ENCODE peak calls at places on chromosomes 1 and 21, in five cellular contexts. G, F, Q, Y and V are unnamed samples.
A peak's percentile ranks its signal among the peaks of the same experiment; 100 is the strongest.

GRCh38 chr1:31586376-31587327 is 10.3 kb downstream of the TINAGL1 start:
- DNase-seq in G (no peak), F (no peak), Q (no peak), Y (no peak), V (no peak)

GRCh38 chr1:99820546-99820945 is 29.6 kb upstream of the AGL start:
- DNase-seq in G (no peak), F (no peak), Q (no peak), Y (no peak), V (peak; percentile 34)

GRCh38 chr1:167332503-167332902 is 111.8 kb downstream of the POU2F1 start:
- DNase-seq in G (no peak), F (peak; percentile 22), Q (no peak), Y (no peak), V (no peak)

GRCh38 chr1:28553229-28553930 is 495 bp downstream of the TRNAU1AP start:
- DNase-seq in G (peak; percentile 62), F (peak; percentile 66), Q (peak; percentile 70), Y (peak; percentile 45), V (peak; percentile 59)

GRCh38 chr1:109148838-109149555 is 35.1 kb downstream of the ELAPOR1 start:
- DNase-seq in G (no peak), F (peak; percentile 34), Q (no peak), Y (no peak), V (no peak)

GRCh38 chr1:164673584-164674214 is 114.7 kb downstream of the PBX1 start:
- DNase-seq in G (no peak), F (peak; percentile 21), Q (peak; percentile 45), Y (no peak), V (peak; percentile 4)

GRCh38 chr1:178945763-178946266 is 74.9 kb upstream of the ANGPTL1 start:
- DNase-seq in G (no peak), F (peak; percentile 78), Q (no peak), Y (no peak), V (no peak)

GRCh38 chr1:85584264-85584781 is 3.8 kb downstream of the CCN1 start:
- DNase-seq in G (no peak), F (peak; percentile 88), Q (no peak), Y (peak; percentile 28), V (no peak)

GRCh38 chr1:217563179-217563578 is 67.7 kb downstream of the GPATCH2 start:
- DNase-seq in G (no peak), F (no peak), Q (no peak), Y (no peak), V (no peak)

GRCh38 chr1:171300401-171300800 is 13.6 kb upstream of the FMO4 start:
- DNase-seq in G (no peak), F (no peak), Q (peak; percentile 54), Y (no peak), V (peak; percentile 40)

GRCh38 chr21:44087426-44088400 is 19.5 kb upstream of the PWP2 start:
- DNase-seq in G (no peak), F (no peak), Q (no peak), Y (no peak), V (no peak)

GRCh38 chr1:108643492-108644333 is 17.2 kb downstream of the HENMT1 start:
- DNase-seq in G (peak; percentile 53), F (peak; percentile 80), Q (peak; percentile 81), Y (peak; percentile 23), V (peak; percentile 69)

DNA sequence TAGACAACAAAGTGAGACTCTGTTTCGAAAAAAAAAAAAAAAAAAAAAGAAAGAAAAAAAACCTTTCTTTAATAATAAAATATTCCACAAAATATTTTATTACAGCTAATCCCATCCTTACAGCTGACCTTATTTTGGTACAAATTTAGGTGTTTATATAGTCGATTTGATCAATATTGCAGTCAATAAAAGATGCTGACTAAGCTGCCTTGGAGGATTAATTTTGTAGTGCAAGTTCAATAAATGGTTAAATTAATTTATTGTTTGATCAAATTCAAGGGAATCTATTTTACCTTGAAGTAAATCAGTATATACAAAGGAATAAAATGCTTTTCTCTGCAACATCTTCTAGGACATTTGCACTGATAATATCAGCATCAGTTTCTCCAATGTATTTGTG is 1764.3 kb downstream of the NCAM2 start:
- DNase-seq in G (no peak), F (no peak), Q (no peak), Y (no peak), V (no peak)
- H3K4me1 ChIP-seq in G (no peaks in the 10 kb centered on the region), F (no peaks in the 10 kb centered on the region), Q (no peaks in the 10 kb centered on the region), Y (no peaks in the 10 kb centered on the region), V (no peaks in the 10 kb centered on the region)

DNA sequence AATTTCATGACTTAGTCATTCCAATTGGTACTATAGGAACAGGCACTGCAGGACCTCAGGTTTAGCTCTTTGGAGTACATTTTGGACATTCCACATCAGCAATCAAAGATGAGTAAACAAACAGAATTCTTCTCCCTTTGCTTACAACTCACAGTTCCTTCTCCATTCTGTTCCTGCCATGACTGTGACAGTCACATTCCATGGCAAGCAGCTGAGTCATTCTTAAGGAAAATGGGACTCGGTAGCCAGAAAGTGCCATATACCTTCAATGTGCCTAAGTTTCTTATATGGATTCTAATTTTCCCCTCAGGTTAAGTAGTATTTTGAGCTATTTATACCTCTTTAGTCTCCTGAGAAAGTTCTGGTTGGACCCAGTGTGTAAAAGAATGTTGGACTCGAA is 25.6 kb downstream of the CRCT1 start:
- DNase-seq in G (no peak), F (no peak), Q (no peak), Y (no peak), V (no peak)
- H3K9me2 ChIP-seq in G (no peaks in the 10 kb centered on the region), F (no peaks in the 10 kb centered on the region), Q (no peaks in the 10 kb centered on the region), Y (no peaks in the 10 kb centered on the region), V (no peaks in the 10 kb centered on the region)

GRCh38 chr1:42937141-42937696 is 21.4 kb downstream of the SLC2A1 start:
- DNase-seq in G (no peak), F (peak; percentile 80), Q (no peak), Y (peak; percentile 63), V (no peak)

GRCh38 chr1:42936309-42937078 is 22.2 kb downstream of the SLC2A1 start:
- DNase-seq in G (no peak), F (peak; percentile 92), Q (no peak), Y (peak; percentile 93), V (peak; percentile 32)

GRCh38 chr1:42937836-42938595 is 20.7 kb downstream of the SLC2A1 start:
- DNase-seq in G (no peak), F (no peak), Q (no peak), Y (no peak), V (no peak)

GRCh38 chr1:42939216-42939615 is 19.5 kb downstream of the SLC2A1 start:
- DNase-seq in G (no peak), F (no peak), Q (no peak), Y (no peak), V (no peak)

GRCh38 chr1:42938596-42939184 is 20.0 kb downstream of the SLC2A1 start:
- DNase-seq in G (no peak), F (no peak), Q (no peak), Y (no peak), V (no peak)
- H3K4me1 ChIP-seq in G (peaks cover 27% of the 10 kb centered on the region), F (peaks cover 69% of the 10 kb centered on the region), Q (peaks cover 94% of the 10 kb centered on the region), Y (peaks cover 98% of the 10 kb centered on the region), V (peaks cover 84% of the 10 kb centered on the region)

DNA sequence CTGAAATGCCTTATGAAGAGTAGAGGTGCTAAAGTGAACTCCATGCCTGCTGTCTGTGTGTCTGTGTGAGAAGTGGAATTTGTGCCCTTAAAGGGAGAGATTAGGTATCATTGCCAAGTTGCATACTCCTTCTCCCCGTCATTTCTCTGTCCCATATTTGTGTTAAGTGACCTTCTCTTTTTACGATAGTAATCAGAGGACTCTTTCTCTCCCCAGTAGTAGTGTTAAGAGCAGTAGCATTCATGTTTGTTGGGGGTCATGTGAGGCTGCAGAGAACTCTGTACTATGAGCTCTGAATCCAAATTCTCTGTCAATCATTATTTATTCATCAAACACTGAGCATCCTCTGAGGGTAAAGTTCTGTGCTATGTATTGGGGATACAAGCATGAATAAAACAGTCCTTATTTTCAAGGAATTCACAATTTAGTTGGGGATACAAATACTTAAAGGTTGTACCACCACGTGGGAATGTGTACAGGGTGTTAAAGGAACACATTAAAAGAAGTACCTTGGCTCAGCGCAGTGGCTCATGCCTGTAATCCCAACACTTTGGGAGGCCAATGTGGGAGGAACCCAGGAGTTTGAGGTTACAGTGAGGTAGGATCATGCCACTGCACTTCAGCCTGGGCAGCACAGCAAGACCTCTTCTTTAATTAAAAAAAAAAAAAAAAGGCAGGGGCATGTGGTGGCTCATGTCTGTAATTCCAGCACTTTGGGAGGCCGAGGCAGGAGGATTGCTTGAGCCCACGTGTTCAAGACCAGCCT is 24.8 kb upstream of the KCNQ4 start:
- DNase-seq in G (no peak), F (no peak), Q (no peak), Y (no peak), V (no peak)
- H3K9me2 ChIP-seq in G (no peaks in the 10 kb centered on the region), F (no peaks in the 10 kb centered on the region), Q (no peaks in the 10 kb centered on the region), Y (no peaks in the 10 kb centered on the region), V (no peaks in the 10 kb centered on the region)

GRCh38 chr1:16021681-16022080 is at the start of gene CLCNKA:
- DNase-seq in G (no peak), F (no peak), Q (no peak), Y (no peak), V (no peak)

GRCh38 chr1:16020325-16020724 is 1.5 kb upstream of the CLCNKA start:
- DNase-seq in G (no peak), F (no peak), Q (no peak), Y (no peak), V (no peak)

GRCh38 chr1:16019580-16020277 is 1.9 kb upstream of the HSPB7 start:
- DNase-seq in G (no peak), F (peak; percentile 83), Q (no peak), Y (no peak), V (no peak)

GRCh38 chr1:16023050-16023653 is 1.3 kb downstream of the CLCNKA start:
- DNase-seq in G (no peak), F (no peak), Q (no peak), Y (no peak), V (no peak)

GRCh38 chr1:16022393-16022792 is 557 bp downstream of the CLCNKA start:
- DNase-seq in G (no peak), F (no peak), Q (no peak), Y (no peak), V (no peak)
- H3K4me1 ChIP-seq in G (no peaks in the 10 kb centered on the region), F (peaks cover 31% of the 10 kb centered on the region), Q (no peaks in the 10 kb centered on the region), Y (no peaks in the 10 kb centered on the region), V (no peaks in the 10 kb centered on the region)

DNA sequence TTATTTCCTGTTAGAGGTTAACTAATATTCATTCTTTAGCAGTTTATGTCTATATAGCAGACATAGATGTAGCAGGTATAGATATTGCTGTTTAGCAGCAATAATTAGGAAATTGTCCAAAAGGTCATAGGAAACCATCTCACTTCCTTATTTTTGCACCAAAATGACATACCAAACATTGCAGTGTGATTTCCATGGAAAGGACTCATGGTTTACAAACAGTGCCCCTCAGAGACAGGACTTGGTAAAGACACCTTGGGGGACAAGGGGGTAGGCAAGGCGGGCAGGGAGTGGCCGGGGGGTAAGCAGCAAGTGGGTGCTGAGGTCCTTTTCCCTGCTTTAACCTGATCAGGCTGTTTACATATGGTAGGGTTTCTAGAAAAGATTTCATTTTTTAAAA is 30.5 kb downstream of the BATF3 start:
- DNase-seq in G (peak; percentile 31), F (peak; percentile 56), Q (peak; percentile 52), Y (no peak), V (peak; percentile 48)
- H3K9me2 ChIP-seq in G (no peaks in the 10 kb centered on the region), F (no peaks in the 10 kb centered on the region), Q (no peaks in the 10 kb centered on the region), Y (no peaks in the 10 kb centered on the region), V (no peaks in the 10 kb centered on the region)